ENCODE peak calls at places on chromosomes 5 and 9, in four cellular contexts. X, G, K and T are unnamed samples.

GRCh38 chr5:73186976-73187375 is 14.0 kb downstream of the TMEM174 start:
- DNase-seq in X (no peak), G (no peak), K (no peak), T (no peak)

GRCh38 chr5:34048143-34048542 is 5.1 kb upstream of the C1QTNF3 start:
- DNase-seq in X (no peak), G (no peak), K (no peak), T (no peak)

GRCh38 chr5:111461261-111461671 is 51.1 kb downstream of the STARD4 start:
- DNase-seq in X (peak), G (peak), K (no peak), T (no peak)

GRCh38 chr5:66828551-66829421 is 232.6 kb downstream of the MAST4 start:
- DNase-seq in X (no peak), G (no peak), K (no peak), T (peak)

GRCh38 chr9:111483419-111483861 is 743 bp downstream of the ECPAS start:
- DNase-seq in X (no peak), G (peak), K (no peak), T (peak)

GRCh38 chr5:133930061-133930823 is 38.2 kb downstream of the C5orf15 start:
- DNase-seq in X (no peak), G (peak), K (no peak), T (no peak)

GRCh38 chr5:173429489-173430150 is 101.4 kb upstream of the STC2 start:
- DNase-seq in X (no peak), G (no peak), K (no peak), T (no peak)

GRCh38 chr9:130139251-130139650 is 33.0 kb upstream of the NCS1 start:
- DNase-seq in X (no peak), G (no peak), K (no peak), T (no peak)

GRCh38 chr9:114309096-114309495 is 13.8 kb upstream of the ORM1 start:
- DNase-seq in X (no peak), G (no peak), K (no peak), T (no peak)

GRCh38 chr9:134641173-134641985 is at the start of gene COL5A1:
- DNase-seq in X (peak), G (peak), K (no peak), T (no peak)

GRCh38 chr9:35911690-35912089 is 2.4 kb downstream of the SPAAR start:
- DNase-seq in X (no peak), G (no peak), K (no peak), T (no peak)

GRCh38 chr9:35695801-35696420 is 6.2 kb upstream of the TPM2 start:
- DNase-seq in X (peak), G (no peak), K (no peak), T (no peak)

GRCh38 chr9:23702311-23702922 is 123.6 kb downstream of the ELAVL2 start:
- DNase-seq in X (no peak), G (no peak), K (no peak), T (no peak)

GRCh38 chr5:82597437-82597836 is 319.3 kb upstream of the RPS23 start:
- DNase-seq in X (peak), G (peak), K (no peak), T (no peak)

GRCh38 chr5:150410524-150411244 is 2.0 kb downstream of the CD74 start:
- DNase-seq in X (peak), G (peak), K (peak), T (peak)

GRCh38 chr5:74651710-74652109 is 11.2 kb upstream of the ENC1 start:
- DNase-seq in X (no peak), G (peak), K (no peak), T (no peak)

GRCh38 chr9:113673726-113674125 is 202.4 kb upstream of the ZNF618 start:
- DNase-seq in X (no peak), G (no peak), K (no peak), T (no peak)

GRCh38 chr9:123960366-123960765 is 30.4 kb upstream of the DENND1A start:
- DNase-seq in X (no peak), G (peak), K (peak), T (no peak)

GRCh38 chr9:83526901-83527300 is 11.3 kb downstream of the FRMD3 start:
- DNase-seq in X (no peak), G (no peak), K (no peak), T (peak)

GRCh38 chr9:136160321-136160938 is 41.8 kb upstream of the TMEM250 start:
- DNase-seq in X (no peak), G (no peak), K (no peak), T (no peak)

GRCh38 chr5:151684690-151685361 is 1.9 kb downstream of the SPARC start:
- DNase-seq in X (peak), G (peak), K (no peak), T (no peak)

GRCh38 chr5:59116231-59116900 is 533.5 kb downstream of the RAB3C start:
- DNase-seq in X (peak), G (no peak), K (no peak), T (no peak)

GRCh38 chr5:117594165-117594564 is 1019.5 kb upstream of the SEMA6A start:
- DNase-seq in X (no peak), G (no peak), K (no peak), T (no peak)

GRCh38 chr9:125631391-125632085 is 75.5 kb downstream of the MAPKAP1 start:
- DNase-seq in X (peak), G (peak), K (no peak), T (peak)

GRCh38 chr9:125633116-125633743 is 73.8 kb downstream of the MAPKAP1 start:
- DNase-seq in X (no peak), G (no peak), K (no peak), T (no peak)

GRCh38 chr9:125630436-125630835 is 76.6 kb downstream of the MAPKAP1 start:
- DNase-seq in X (no peak), G (no peak), K (no peak), T (no peak)

GRCh38 chr9:125634040-125634717 is 72.8 kb downstream of the MAPKAP1 start:
- DNase-seq in X (no peak), G (no peak), K (no peak), T (no peak)

GRCh38 chr9:125632321-125633115 is 74.5 kb downstream of the MAPKAP1 start:
- DNase-seq in X (no peak), G (peak), K (peak), T (peak)
- TF ChIP-seq CHD4 in X (no peak), G (no peak), K (no peak), T (peak)

GRCh38 chr5:170821257-170821800 is 37.8 kb downstream of the GABRP start:
- DNase-seq in X (no peak), G (no peak), K (no peak), T (no peak)
- TF ChIP-seq CHD4 in X (no peak), G (no peak), K (no peak), T (no peak)

DNA sequence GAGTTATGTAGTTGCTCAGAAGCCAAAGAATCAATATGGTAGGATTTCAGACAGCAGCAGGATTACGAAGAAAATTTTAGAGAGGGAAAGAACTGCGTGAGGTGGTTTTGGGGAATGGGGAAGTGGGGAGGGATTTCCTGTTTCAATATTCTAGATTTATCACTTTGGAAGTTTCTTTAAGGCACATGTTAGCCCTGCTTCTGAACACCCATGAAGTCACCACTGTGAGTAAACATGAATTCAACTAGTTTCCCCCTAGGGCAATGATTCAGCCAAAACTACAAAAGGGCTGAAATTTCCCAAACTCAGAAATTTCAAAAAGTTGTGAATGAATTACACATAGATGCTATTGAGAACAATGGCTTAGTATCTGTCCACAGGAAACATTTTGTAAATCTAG is 132.2 kb downstream of the EBF1 start:
- DNase-seq in X (peak), G (no peak), K (no peak), T (no peak)
- TF ChIP-seq CHD4 in X (no peak), G (no peak), K (no peak), T (no peak)

GRCh38 chr9:6501526-6502210 is 88.7 kb downstream of the UHRF2 start:
- DNase-seq in X (no peak), G (no peak), K (no peak), T (no peak)

GRCh38 chr9:6512085-6512657 is 99.2 kb downstream of the UHRF2 start:
- DNase-seq in X (no peak), G (no peak), K (no peak), T (no peak)

GRCh38 chr9:6502399-6502798 is 89.4 kb downstream of the UHRF2 start:
- DNase-seq in X (peak), G (no peak), K (no peak), T (no peak)

GRCh38 chr9:6506571-6506970 is 93.6 kb downstream of the UHRF2 start:
- DNase-seq in X (no peak), G (no peak), K (no peak), T (no peak)
- TF ChIP-seq CHD4 in X (no peak), G (no peak), K (no peak), T (no peak)

GRCh38 chr9:101121836-101122399 is 93.4 kb downstream of the PLPPR1 start:
- DNase-seq in X (no peak), G (no peak), K (no peak), T (no peak)

GRCh38 chr9:101117091-101117490 is 88.6 kb downstream of the PLPPR1 start:
- DNase-seq in X (no peak), G (no peak), K (no peak), T (no peak)

GRCh38 chr9:101115062-101115461 is 86.5 kb downstream of the PLPPR1 start:
- DNase-seq in X (no peak), G (no peak), K (no peak), T (no peak)

GRCh38 chr9:101114317-101114716 is 85.8 kb downstream of the PLPPR1 start:
- DNase-seq in X (no peak), G (no peak), K (no peak), T (no peak)

GRCh38 chr9:101119206-101119819 is 90.8 kb downstream of the PLPPR1 start:
- DNase-seq in X (peak), G (peak), K (no peak), T (peak)
- TF ChIP-seq CHD4 in X (no peak), G (no peak), K (no peak), T (no peak)

GRCh38 chr9:13088734-13089427 is 190.6 kb downstream of the MPDZ start:
- DNase-seq in X (peak), G (peak), K (no peak), T (peak)
- TF ChIP-seq CHD4 in X (no peak), G (no peak), K (no peak), T (no peak)

DNA sequence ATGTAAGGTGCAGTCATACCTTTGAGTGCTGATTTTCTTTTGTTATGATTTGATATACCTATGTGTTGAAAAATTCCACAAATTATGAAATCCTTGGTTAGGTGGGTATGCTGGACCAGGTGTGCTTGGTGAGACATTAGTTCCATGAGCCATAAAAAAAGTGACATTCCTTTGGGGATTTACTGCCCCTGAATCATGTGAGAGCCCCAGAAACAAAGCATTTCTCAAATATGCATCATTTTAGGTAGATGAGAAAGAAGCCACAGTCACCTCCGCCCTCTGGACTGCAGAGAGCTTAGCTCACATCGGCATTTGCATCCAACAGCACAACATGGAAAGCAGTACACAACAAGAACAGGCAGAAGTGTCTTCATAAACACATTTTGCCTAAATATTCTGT is 55.3 kb downstream of the DAP start:
- DNase-seq in X (no peak), G (no peak), K (no peak), T (no peak)
- TF ChIP-seq CHD4 in X (no peak), G (no peak), K (no peak), T (no peak)

DNA sequence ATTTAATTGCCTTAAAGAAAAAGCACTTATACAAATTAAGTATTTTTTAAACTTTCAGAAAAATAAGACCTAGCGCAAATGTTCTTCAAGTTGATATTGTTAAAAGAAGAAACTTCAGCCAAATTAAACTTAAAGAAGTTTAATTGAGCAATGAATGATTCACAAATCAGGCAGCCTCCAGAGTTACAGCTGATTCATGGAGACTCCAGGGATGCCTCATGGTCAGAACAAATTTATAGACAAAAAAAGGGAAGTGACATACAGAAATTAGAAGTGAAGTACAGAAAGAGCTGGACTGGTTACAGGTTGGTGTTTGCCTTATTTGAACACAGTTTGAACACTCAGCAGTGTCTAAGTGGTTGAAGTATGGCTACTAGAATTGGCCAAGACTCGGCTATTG is 60.3 kb downstream of the CDKN2A start:
- DNase-seq in X (no peak), G (no peak), K (no peak), T (no peak)
- TF ChIP-seq CHD4 in X (no peak), G (no peak), K (no peak), T (no peak)

DNA sequence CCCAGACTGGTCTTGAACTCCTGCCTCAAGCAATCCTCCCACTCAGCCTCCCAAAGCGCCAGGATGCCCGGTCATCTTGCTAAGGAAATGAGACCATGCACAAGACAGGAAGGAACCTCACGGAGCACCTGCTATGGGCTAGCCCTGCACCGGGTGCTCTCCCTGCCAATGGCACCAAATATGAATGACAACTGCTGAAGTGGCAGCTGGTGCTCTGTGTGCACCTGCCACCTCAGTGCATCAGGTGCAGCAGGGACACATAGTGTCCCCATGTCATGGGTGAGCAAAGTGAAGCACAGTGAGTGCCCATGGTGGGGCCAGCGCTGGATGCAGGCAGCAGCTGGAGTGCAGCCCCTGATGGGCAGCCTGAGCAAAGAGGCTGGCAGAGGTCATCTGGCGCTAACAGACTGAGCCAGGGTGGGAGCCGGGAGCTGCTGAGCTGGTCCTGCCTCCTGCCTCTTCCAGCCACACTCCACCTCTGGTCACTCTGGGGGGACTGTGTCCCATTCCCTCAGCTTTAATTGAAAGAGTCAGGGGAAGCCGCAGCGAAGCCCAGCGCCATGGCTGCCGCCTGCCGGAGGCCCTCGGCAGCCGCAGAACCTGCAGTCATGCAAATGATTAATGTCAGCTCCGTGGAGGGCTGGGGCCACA is 46.4 kb downstream of the BARX1 start:
- DNase-seq in X (no peak), G (peak), K (no peak), T (no peak)
- TF ChIP-seq CHD4 in X (no peak), G (no peak), K (no peak), T (no peak)

GRCh38 chr5:54905246-54905770 is 80.1 kb downstream of the ESM1 start:
- DNase-seq in X (no peak), G (no peak), K (no peak), T (no peak)
- TF ChIP-seq CHD4 in X (no peak), G (no peak), K (no peak), T (no peak)